ENCODE peak calls at places on chromosome 14, in six cellular contexts. One of them, this sample, is unnamed.

GRCh38 chr14:23359722-23360447 is 5.1 kb downstream of the EFS start:
- DNase-seq in NCI-H2171 treated with DMSO at 0.1 percent for 48 hours: no peak
- DNase-seq in KBM-7: no peak
- DNase-seq in EH: no peak
- DNase-seq in mesothelial cell of epicardium: no peak
- DNase-seq in germinal center: no peak
- DNase-seq in this sample: no peak

GRCh38 chr14:22429546-22429945 is 159.5 kb downstream of the DAD1 start:
- DNase-seq in NCI-H2171 treated with DMSO at 0.1 percent for 48 hours: no peak
- DNase-seq in KBM-7: no peak
- DNase-seq in EH: no peak
- DNase-seq in mesothelial cell of epicardium: no peak
- DNase-seq in germinal center: no peak
- DNase-seq in this sample: no peak

GRCh38 chr14:35380794-35381193 is 23.8 kb downstream of the NFKBIA start:
- DNase-seq in NCI-H2171 treated with DMSO at 0.1 percent for 48 hours: no peak
- DNase-seq in KBM-7: no peak
- DNase-seq in EH: peak
- DNase-seq in mesothelial cell of epicardium: no peak
- DNase-seq in germinal center: no peak
- DNase-seq in this sample: no peak

GRCh38 chr14:75697371-75697770 is 36.3 kb downstream of the TTLL5 start:
- DNase-seq in NCI-H2171 treated with DMSO at 0.1 percent for 48 hours: no peak
- DNase-seq in KBM-7: peak
- DNase-seq in EH: no peak
- DNase-seq in mesothelial cell of epicardium: no peak
- DNase-seq in germinal center: no peak
- DNase-seq in this sample: no peak

GRCh38 chr14:32756173-32756572 is 182.5 kb upstream of the NPAS3 start:
- DNase-seq in NCI-H2171 treated with DMSO at 0.1 percent for 48 hours: no peak
- DNase-seq in KBM-7: no peak
- DNase-seq in EH: no peak
- DNase-seq in mesothelial cell of epicardium: no peak
- DNase-seq in germinal center: no peak
- DNase-seq in this sample: no peak

GRCh38 chr14:105532735-105533141 is 6.4 kb downstream of the TMEM121 start:
- DNase-seq in NCI-H2171 treated with DMSO at 0.1 percent for 48 hours: no peak
- DNase-seq in KBM-7: peak
- DNase-seq in EH: peak
- DNase-seq in mesothelial cell of epicardium: no peak
- DNase-seq in germinal center: peak
- DNase-seq in this sample: no peak

GRCh38 chr14:104843442-104844305 is 21.4 kb upstream of the CEP170B start:
- DNase-seq in NCI-H2171 treated with DMSO at 0.1 percent for 48 hours: peak
- DNase-seq in KBM-7: no peak
- DNase-seq in EH: peak
- DNase-seq in mesothelial cell of epicardium: no peak
- DNase-seq in germinal center: no peak
- DNase-seq in this sample: no peak

GRCh38 chr14:58107947-58108552 is 44.0 kb downstream of the ARMH4 start:
- DNase-seq in NCI-H2171 treated with DMSO at 0.1 percent for 48 hours: peak
- DNase-seq in KBM-7: peak
- DNase-seq in EH: peak
- DNase-seq in mesothelial cell of epicardium: no peak
- DNase-seq in germinal center: peak
- DNase-seq in this sample: peak

GRCh38 chr14:93619176-93619793 is 169.0 kb downstream of the PRIMA1 start:
- DNase-seq in NCI-H2171 treated with DMSO at 0.1 percent for 48 hours: peak
- DNase-seq in KBM-7: peak
- DNase-seq in EH: peak
- DNase-seq in mesothelial cell of epicardium: no peak
- DNase-seq in germinal center: peak
- DNase-seq in this sample: peak

GRCh38 chr14:74514471-74514932 is 20.9 kb downstream of the ISCA2 start:
- DNase-seq in NCI-H2171 treated with DMSO at 0.1 percent for 48 hours: no peak
- DNase-seq in KBM-7: peak
- DNase-seq in EH: peak
- DNase-seq in mesothelial cell of epicardium: no peak
- DNase-seq in germinal center: no peak
- DNase-seq in this sample: no peak

GRCh38 chr14:37172024-37172869 is at the start of gene SLC25A21:
- DNase-seq in NCI-H2171 treated with DMSO at 0.1 percent for 48 hours: peak
- DNase-seq in KBM-7: no peak
- DNase-seq in EH: peak
- DNase-seq in mesothelial cell of epicardium: peak
- DNase-seq in germinal center: peak
- DNase-seq in this sample: no peak

GRCh38 chr14:80981673-80982072 is 26.3 kb downstream of the TSHR start:
- DNase-seq in NCI-H2171 treated with DMSO at 0.1 percent for 48 hours: no peak
- DNase-seq in KBM-7: no peak
- DNase-seq in EH: no peak
- DNase-seq in mesothelial cell of epicardium: no peak
- DNase-seq in germinal center: no peak
- DNase-seq in this sample: no peak

GRCh38 chr14:87894920-87895319 is 98.1 kb downstream of the GALC start:
- DNase-seq in NCI-H2171 treated with DMSO at 0.1 percent for 48 hours: peak
- DNase-seq in KBM-7: no peak
- DNase-seq in EH: no peak
- DNase-seq in mesothelial cell of epicardium: no peak
- DNase-seq in germinal center: no peak
- DNase-seq in this sample: no peak

This sample was measured in activated CD8-positive, alpha-beta memory T cell treated with anti-CD3 and anti-CD28 coated beads, Interleukin-2, amount 10 ng/mL, durations not matched to agents 7 days and 5 days.